ENCODE peak calls at places on chromosomes 16 and 17, in nine cellular contexts. L, Z, G, Q, W, Y, B, T and I are unnamed samples.

GRCh38 chr17:59505610-59506276 is 59.7 kb upstream of the DHX40 start:
- DNase-seq in L (no peak), Z (no peak), G (no peak), Q (peak; percentile 44), W (peak; percentile 21), Y (no peak), B (no peak), T (no peak), I (no peak)

GRCh38 chr17:61567045-61567802 is 23.8 kb downstream of the NACA2 start:
- DNase-seq in L (no peak), Z (no peak), G (no peak), Q (no peak), W (no peak), Y (no peak), B (no peak), T (no peak), I (no peak)

GRCh38 chr16:83651871-83652270 is 155.9 kb upstream of the HSBP1 start:
- DNase-seq in L (no peak), Z (no peak), G (no peak), Q (no peak), W (no peak), Y (no peak), B (no peak), T (no peak), I (no peak)

GRCh38 chr17:14541714-14542113 is 240.8 kb downstream of the HS3ST3B1 start:
- DNase-seq in L (no peak), Z (no peak), G (no peak), Q (no peak), W (no peak), Y (no peak), B (no peak), T (no peak), I (no peak)

GRCh38 chr17:4980644-4981216 is 6.7 kb downstream of the CAMTA2 start:
- DNase-seq in L (peak; percentile 64), Z (peak; percentile 36), G (no peak), Q (peak; percentile 81), W (no peak), Y (peak; percentile 66), B (no peak), T (no peak), I (no peak)

GRCh38 chr17:57724038-57724728 is 20.9 kb downstream of the CCDC182 start:
- DNase-seq in L (no peak), Z (no peak), G (no peak), Q (no peak), W (no peak), Y (no peak), B (no peak), T (no peak), I (no peak)

GRCh38 chr17:7838291-7839075 is 4.5 kb downstream of the KDM6B start:
- DNase-seq in L (no peak), Z (peak; percentile 69), G (peak; percentile 70), Q (peak; percentile 85), W (no peak), Y (peak; percentile 81), B (no peak), T (no peak), I (no peak)

GRCh38 chr16:51129105-51129504 is 22.0 kb downstream of the SALL1 start:
- DNase-seq in L (no peak), Z (no peak), G (no peak), Q (peak; percentile 27), W (peak; percentile 77), Y (peak; percentile 39), B (no peak), T (no peak), I (no peak)

GRCh38 chr17:42704495-42705494 is 22.5 kb downstream of the CNTNAP1 start:
- DNase-seq in L (no peak), Z (no peak), G (no peak), Q (no peak), W (no peak), Y (no peak), B (no peak), T (no peak), I (no peak)

GRCh38 chr16:23072084-23072599 is 77.1 kb downstream of the USP31 start:
- DNase-seq in L (peak; percentile 90), Z (peak; percentile 18), G (peak; percentile 80), Q (no peak), W (no peak), Y (no peak), B (no peak), T (peak; percentile 90), I (peak; percentile 38)

GRCh38 chr16:62955033-62955349 is 918.8 kb upstream of the CDH8 start:
- DNase-seq in L (no peak), Z (no peak), G (no peak), Q (no peak), W (no peak), Y (no peak), B (no peak), T (no peak), I (no peak)

GRCh38 chr16:67242138-67242730 is 5.0 kb downstream of the FHOD1 start:
- DNase-seq in L (no peak), Z (no peak), G (no peak), Q (no peak), W (no peak), Y (no peak), B (no peak), T (no peak), I (no peak)

GRCh38 chr16:67240506-67240905 is 6.8 kb downstream of the FHOD1 start:
- DNase-seq in L (no peak), Z (no peak), G (no peak), Q (no peak), W (no peak), Y (no peak), B (no peak), T (no peak), I (no peak)

GRCh38 chr16:67238806-67239470 is 8.3 kb downstream of the FHOD1 start:
- DNase-seq in L (no peak), Z (no peak), G (no peak), Q (no peak), W (no peak), Y (no peak), B (no peak), T (no peak), I (no peak)

GRCh38 chr16:67243481-67243880 is 3.8 kb downstream of the FHOD1 start:
- DNase-seq in L (no peak), Z (no peak), G (no peak), Q (no peak), W (no peak), Y (no peak), B (no peak), T (no peak), I (no peak)

DNA sequence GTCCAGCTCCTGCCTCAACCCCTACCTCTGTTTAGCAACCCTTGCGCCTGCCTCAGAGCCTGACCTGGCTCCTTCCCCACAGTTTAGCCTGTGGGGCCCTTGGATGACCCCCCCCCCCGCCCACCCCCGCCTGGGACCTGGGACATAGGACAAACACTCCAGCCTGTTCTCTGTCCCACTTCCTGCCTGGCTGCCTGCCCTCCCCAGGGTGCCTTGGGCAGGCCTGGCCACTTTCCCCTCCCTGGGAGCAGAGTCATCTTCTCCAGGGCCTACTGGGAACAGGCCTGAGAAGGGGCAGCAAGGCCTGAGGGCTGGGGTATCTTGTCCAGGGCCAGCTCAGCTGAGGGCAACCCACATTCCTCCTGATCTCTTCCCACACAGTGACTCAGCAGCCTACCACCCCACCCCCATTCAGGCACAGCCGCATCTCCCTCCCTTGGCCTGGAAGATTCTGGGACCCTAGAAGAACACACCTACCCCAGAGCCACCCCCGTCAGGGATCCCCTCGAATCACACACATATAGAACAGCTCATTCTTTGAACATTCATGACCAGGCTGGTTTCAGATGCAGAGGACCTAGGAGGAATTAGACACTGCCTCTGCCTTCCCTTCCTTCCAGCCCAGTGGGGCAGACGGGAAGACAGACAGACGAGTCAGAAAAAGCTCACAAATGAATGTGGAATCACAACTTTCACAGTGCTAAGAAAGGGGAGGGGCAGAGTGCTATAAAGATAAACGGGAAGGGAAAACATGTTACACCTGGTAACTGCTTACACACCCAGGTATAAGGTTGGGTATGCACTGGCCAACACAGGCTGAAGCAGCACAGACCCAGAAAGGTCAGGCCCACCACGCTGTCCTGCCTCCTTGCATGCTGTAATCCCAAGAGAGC is 6.0 kb downstream of the FHOD1 start:
- DNase-seq in L (peak; percentile 36), Z (peak; percentile 69), G (peak; percentile 54), Q (peak; percentile 68), W (peak; percentile 70), Y (peak; percentile 93), B (peak; percentile 69), T (peak; percentile 70), I (peak; percentile 73)
- H3K4me3 ChIP-seq in L (no peak overlapping the region), Z (no peak overlapping the region), G (no peak overlapping the region), Q (no peak overlapping the region), W (no peak overlapping the region), Y (no peak overlapping the region), B (no peak overlapping the region), T (no peak overlapping the region), I (no peak overlapping the region)

DNA sequence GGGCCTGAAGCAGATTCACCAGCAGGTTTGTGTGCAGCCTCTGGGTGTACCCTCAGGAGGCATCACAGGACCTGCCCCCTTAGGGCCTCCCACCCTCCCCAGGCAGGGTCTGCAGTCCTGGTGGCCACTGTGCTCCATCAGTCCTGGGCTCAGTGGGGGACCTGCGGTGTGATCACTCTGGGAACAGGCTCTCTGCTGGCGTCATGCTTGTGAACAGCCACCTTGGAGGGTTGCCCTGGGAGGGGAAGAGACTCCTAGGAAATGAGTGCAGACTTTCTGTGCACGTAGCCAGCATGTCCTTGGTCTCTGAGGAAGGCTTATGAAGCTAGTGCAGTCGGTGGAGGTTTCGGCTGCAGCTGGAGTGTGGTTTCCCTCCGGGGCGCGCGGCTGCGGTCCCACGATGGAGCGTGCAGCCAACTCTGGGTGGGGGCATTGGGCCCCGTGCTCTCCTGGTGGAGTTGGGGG is 68.0 kb upstream of the ZNF750 start:
- DNase-seq in L (no peak), Z (no peak), G (peak; percentile 57), Q (no peak), W (no peak), Y (no peak), B (no peak), T (no peak), I (no peak)
- H3K4me3 ChIP-seq in L (no peak overlapping the region), Z (no peak overlapping the region), G (no peak overlapping the region), Q (no peak overlapping the region), W (no peak overlapping the region), Y (no peak overlapping the region), B (no peak overlapping the region), T (no peak overlapping the region), I (no peak overlapping the region)

DNA sequence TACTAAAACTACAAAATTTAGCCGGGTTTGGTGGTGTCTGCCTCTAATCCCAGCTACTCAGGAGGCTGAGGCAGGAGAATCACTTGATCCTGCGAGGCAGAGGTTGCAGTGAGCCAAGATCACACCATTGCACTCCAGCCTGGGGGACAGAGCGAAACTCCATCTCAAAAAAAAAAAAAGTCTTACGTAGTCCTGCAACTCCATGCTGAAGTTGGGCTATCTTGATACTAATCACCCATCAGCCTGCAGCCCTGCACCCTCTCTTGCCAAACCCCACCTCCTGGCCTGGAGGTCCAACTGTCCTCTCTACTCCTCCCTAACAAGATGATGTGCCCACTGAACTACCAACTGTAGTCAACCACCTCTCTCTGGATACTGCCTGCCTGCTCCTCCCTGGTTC is 4.8 kb downstream of the TMEM170A start:
- DNase-seq in L (no peak), Z (no peak), G (no peak), Q (no peak), W (no peak), Y (no peak), B (no peak), T (no peak), I (no peak)
- H3K4me3 ChIP-seq in L (no peak overlapping the region), Z (no peak overlapping the region), G (no peak overlapping the region), Q (no peak overlapping the region), W (no peak overlapping the region), Y (no peak overlapping the region), B (no peak overlapping the region), T (no peak overlapping the region), I (no peak overlapping the region)

DNA sequence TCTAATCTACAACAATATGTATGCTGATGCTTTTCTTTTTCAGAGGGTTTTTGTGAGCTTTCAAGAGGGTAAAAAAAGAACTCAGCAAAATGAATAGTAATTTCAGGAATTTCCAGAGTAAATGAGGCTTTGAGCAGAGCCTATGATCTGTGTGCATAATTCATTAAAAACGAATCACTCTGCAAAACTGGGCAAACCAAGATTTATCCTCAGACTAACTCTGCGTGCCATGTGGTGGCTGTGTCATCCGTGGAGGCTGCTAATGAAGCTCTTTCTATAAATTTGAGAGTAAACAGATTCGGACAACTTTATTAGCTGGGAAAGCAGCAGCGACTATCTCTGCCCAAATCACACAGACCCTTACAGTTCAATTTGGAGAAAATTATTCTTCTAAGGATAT is 83.8 kb downstream of the FOXL1 start:
- DNase-seq in L (no peak), Z (no peak), G (no peak), Q (no peak), W (no peak), Y (peak; percentile 71), B (peak; percentile 57), T (no peak), I (no peak)
- H3K4me3 ChIP-seq in L (no peak overlapping the region), Z (no peak overlapping the region), G (no peak overlapping the region), Q (no peak overlapping the region), W (no peak overlapping the region), Y (no peak overlapping the region), B (no peak overlapping the region), T (no peak overlapping the region), I (no peak overlapping the region)